ENCODE peak calls at places on chromosomes 5 and 9, in six cellular contexts. One of them, this sample, is unnamed.

GRCh38 chr5:38563624-38564023 is 7.2 kb upstream of the LIFR start:
- DNase-seq in stimulated activated CD8-positive, alpha-beta memory T cell treated with anti-CD3 and anti-CD28 coated beads, Interleukin-12 subunit alpha, Interleukin-12 subunit beta, amount 100 ng/mL, for 1 hour: no peak
- DNase-seq in mesothelial cell of epicardium: no peak
- DNase-seq in T-helper 1 cell: no peak
- DNase-seq in LoVo: no peak
- DNase-seq in HuH-7.5: no peak
- DNase-seq in this sample: no peak

GRCh38 chr5:109705596-109705995 is 15.9 kb downstream of the MAN2A1 start:
- DNase-seq in stimulated activated CD8-positive, alpha-beta memory T cell treated with anti-CD3 and anti-CD28 coated beads, Interleukin-12 subunit alpha, Interleukin-12 subunit beta, amount 100 ng/mL, for 1 hour: no peak
- DNase-seq in mesothelial cell of epicardium: no peak
- DNase-seq in T-helper 1 cell: no peak
- DNase-seq in LoVo: no peak
- DNase-seq in HuH-7.5: no peak
- DNase-seq in this sample: no peak

GRCh38 chr9:129352157-129352870 is 174.3 kb upstream of the IER5L start:
- DNase-seq in stimulated activated CD8-positive, alpha-beta memory T cell treated with anti-CD3 and anti-CD28 coated beads, Interleukin-12 subunit alpha, Interleukin-12 subunit beta, amount 100 ng/mL, for 1 hour: no peak
- DNase-seq in mesothelial cell of epicardium: no peak
- DNase-seq in T-helper 1 cell: no peak
- DNase-seq in LoVo: no peak
- DNase-seq in HuH-7.5: no peak
- DNase-seq in this sample: no peak

GRCh38 chr9:132236662-132237311 is 74.9 kb downstream of the NTNG2 start:
- DNase-seq in stimulated activated CD8-positive, alpha-beta memory T cell treated with anti-CD3 and anti-CD28 coated beads, Interleukin-12 subunit alpha, Interleukin-12 subunit beta, amount 100 ng/mL, for 1 hour: no peak
- DNase-seq in mesothelial cell of epicardium: no peak
- DNase-seq in T-helper 1 cell: no peak
- DNase-seq in LoVo: no peak
- DNase-seq in HuH-7.5: no peak
- DNase-seq in this sample: no peak

GRCh38 chr5:149857499-149857898 is 87.1 kb downstream of the PDE6A start:
- DNase-seq in stimulated activated CD8-positive, alpha-beta memory T cell treated with anti-CD3 and anti-CD28 coated beads, Interleukin-12 subunit alpha, Interleukin-12 subunit beta, amount 100 ng/mL, for 1 hour: no peak
- DNase-seq in mesothelial cell of epicardium: no peak
- DNase-seq in T-helper 1 cell: no peak
- DNase-seq in LoVo: peak; percentile 45
- DNase-seq in HuH-7.5: no peak
- DNase-seq in this sample: no peak

GRCh38 chr9:128689293-128689770 is 310 bp downstream of the SET start:
- DNase-seq in stimulated activated CD8-positive, alpha-beta memory T cell treated with anti-CD3 and anti-CD28 coated beads, Interleukin-12 subunit alpha, Interleukin-12 subunit beta, amount 100 ng/mL, for 1 hour: no peak
- DNase-seq in mesothelial cell of epicardium: peak; percentile 55
- DNase-seq in T-helper 1 cell: peak; percentile 53
- DNase-seq in LoVo: no peak
- DNase-seq in HuH-7.5: no peak
- DNase-seq in this sample: no peak

GRCh38 chr9:127392166-127392565 is 4.8 kb upstream of the SLC2A8 start:
- DNase-seq in stimulated activated CD8-positive, alpha-beta memory T cell treated with anti-CD3 and anti-CD28 coated beads, Interleukin-12 subunit alpha, Interleukin-12 subunit beta, amount 100 ng/mL, for 1 hour: no peak
- DNase-seq in mesothelial cell of epicardium: no peak
- DNase-seq in T-helper 1 cell: no peak
- DNase-seq in LoVo: no peak
- DNase-seq in HuH-7.5: no peak
- DNase-seq in this sample: no peak

GRCh38 chr5:36691241-36691640 is 84.8 kb downstream of the SLC1A3 start:
- DNase-seq in stimulated activated CD8-positive, alpha-beta memory T cell treated with anti-CD3 and anti-CD28 coated beads, Interleukin-12 subunit alpha, Interleukin-12 subunit beta, amount 100 ng/mL, for 1 hour: no peak
- DNase-seq in mesothelial cell of epicardium: no peak
- DNase-seq in T-helper 1 cell: no peak
- DNase-seq in LoVo: no peak
- DNase-seq in HuH-7.5: no peak
- DNase-seq in this sample: no peak

GRCh38 chr9:131627846-131628820 is 82.8 kb downstream of the PRRT1B start:
- DNase-seq in stimulated activated CD8-positive, alpha-beta memory T cell treated with anti-CD3 and anti-CD28 coated beads, Interleukin-12 subunit alpha, Interleukin-12 subunit beta, amount 100 ng/mL, for 1 hour: peak; percentile 18
- DNase-seq in mesothelial cell of epicardium: no peak
- DNase-seq in T-helper 1 cell: peak; percentile 61
- DNase-seq in LoVo: no peak
- DNase-seq in HuH-7.5: no peak
- DNase-seq in this sample: no peak

GRCh38 chr5:177376107-177376506 is 8.1 kb upstream of the SLC34A1 start:
- DNase-seq in stimulated activated CD8-positive, alpha-beta memory T cell treated with anti-CD3 and anti-CD28 coated beads, Interleukin-12 subunit alpha, Interleukin-12 subunit beta, amount 100 ng/mL, for 1 hour: no peak
- DNase-seq in mesothelial cell of epicardium: no peak
- DNase-seq in T-helper 1 cell: no peak
- DNase-seq in LoVo: no peak
- DNase-seq in HuH-7.5: no peak
- DNase-seq in this sample: no peak

GRCh38 chr5:15421798-15422456 is 78.1 kb upstream of the FBXL7 start:
- DNase-seq in stimulated activated CD8-positive, alpha-beta memory T cell treated with anti-CD3 and anti-CD28 coated beads, Interleukin-12 subunit alpha, Interleukin-12 subunit beta, amount 100 ng/mL, for 1 hour: no peak
- DNase-seq in mesothelial cell of epicardium: no peak
- DNase-seq in T-helper 1 cell: no peak
- DNase-seq in LoVo: no peak
- DNase-seq in HuH-7.5: no peak
- DNase-seq in this sample: no peak

GRCh38 chr9:86098793-86099694 is at the start of gene GOLM1:
- DNase-seq in stimulated activated CD8-positive, alpha-beta memory T cell treated with anti-CD3 and anti-CD28 coated beads, Interleukin-12 subunit alpha, Interleukin-12 subunit beta, amount 100 ng/mL, for 1 hour: no peak
- DNase-seq in mesothelial cell of epicardium: peak; percentile 52
- DNase-seq in T-helper 1 cell: no peak
- DNase-seq in LoVo: peak; percentile 76
- DNase-seq in HuH-7.5: peak; percentile 58
- DNase-seq in this sample: peak; percentile 59

GRCh38 chr5:108260105-108260857 is 121.6 kb downstream of the FBXL17 start:
- DNase-seq in stimulated activated CD8-positive, alpha-beta memory T cell treated with anti-CD3 and anti-CD28 coated beads, Interleukin-12 subunit alpha, Interleukin-12 subunit beta, amount 100 ng/mL, for 1 hour: peak; percentile 48
- DNase-seq in mesothelial cell of epicardium: peak; percentile 34
- DNase-seq in T-helper 1 cell: peak; percentile 52
- DNase-seq in LoVo: peak; percentile 83
- DNase-seq in HuH-7.5: no peak
- DNase-seq in this sample: no peak

GRCh38 chr9:90142580-90142979 is 500.0 kb downstream of the DIRAS2 start:
- DNase-seq in stimulated activated CD8-positive, alpha-beta memory T cell treated with anti-CD3 and anti-CD28 coated beads, Interleukin-12 subunit alpha, Interleukin-12 subunit beta, amount 100 ng/mL, for 1 hour: peak; percentile 53
- DNase-seq in mesothelial cell of epicardium: no peak
- DNase-seq in T-helper 1 cell: no peak
- DNase-seq in LoVo: peak; percentile 57
- DNase-seq in HuH-7.5: no peak
- DNase-seq in this sample: no peak

GRCh38 chr5:2109566-2109965 is 226.8 kb upstream of the IRX4 start:
- DNase-seq in stimulated activated CD8-positive, alpha-beta memory T cell treated with anti-CD3 and anti-CD28 coated beads, Interleukin-12 subunit alpha, Interleukin-12 subunit beta, amount 100 ng/mL, for 1 hour: no peak
- DNase-seq in mesothelial cell of epicardium: no peak
- DNase-seq in T-helper 1 cell: no peak
- DNase-seq in LoVo: no peak
- DNase-seq in HuH-7.5: no peak
- DNase-seq in this sample: no peak

GRCh38 chr5:107331882-107332281 is 338.9 kb downstream of the EFNA5 start:
- DNase-seq in stimulated activated CD8-positive, alpha-beta memory T cell treated with anti-CD3 and anti-CD28 coated beads, Interleukin-12 subunit alpha, Interleukin-12 subunit beta, amount 100 ng/mL, for 1 hour: no peak
- DNase-seq in mesothelial cell of epicardium: no peak
- DNase-seq in T-helper 1 cell: no peak
- DNase-seq in LoVo: peak; percentile 15
- DNase-seq in HuH-7.5: no peak
- DNase-seq in this sample: no peak

GRCh38 chr5:160348080-160348479 is 22.3 kb downstream of the C1QTNF2 start:
- DNase-seq in stimulated activated CD8-positive, alpha-beta memory T cell treated with anti-CD3 and anti-CD28 coated beads, Interleukin-12 subunit alpha, Interleukin-12 subunit beta, amount 100 ng/mL, for 1 hour: no peak
- DNase-seq in mesothelial cell of epicardium: no peak
- DNase-seq in T-helper 1 cell: no peak
- DNase-seq in LoVo: no peak
- DNase-seq in HuH-7.5: no peak
- DNase-seq in this sample: no peak

GRCh38 chr9:114312513-114312875 is 10.4 kb upstream of the ORM1 start:
- DNase-seq in stimulated activated CD8-positive, alpha-beta memory T cell treated with anti-CD3 and anti-CD28 coated beads, Interleukin-12 subunit alpha, Interleukin-12 subunit beta, amount 100 ng/mL, for 1 hour: no peak
- DNase-seq in mesothelial cell of epicardium: no peak
- DNase-seq in T-helper 1 cell: no peak
- DNase-seq in LoVo: no peak
- DNase-seq in HuH-7.5: no peak
- DNase-seq in this sample: no peak

GRCh38 chr5:75584641-75585040 is 26.6 kb upstream of the ANKDD1B start:
- DNase-seq in stimulated activated CD8-positive, alpha-beta memory T cell treated with anti-CD3 and anti-CD28 coated beads, Interleukin-12 subunit alpha, Interleukin-12 subunit beta, amount 100 ng/mL, for 1 hour: no peak
- DNase-seq in mesothelial cell of epicardium: no peak
- DNase-seq in T-helper 1 cell: no peak
- DNase-seq in LoVo: no peak
- DNase-seq in HuH-7.5: no peak
- DNase-seq in this sample: no peak

GRCh38 chr5:131533844-131534243 is 101.2 kb downstream of the RAPGEF6 start:
- DNase-seq in stimulated activated CD8-positive, alpha-beta memory T cell treated with anti-CD3 and anti-CD28 coated beads, Interleukin-12 subunit alpha, Interleukin-12 subunit beta, amount 100 ng/mL, for 1 hour: no peak
- DNase-seq in mesothelial cell of epicardium: no peak
- DNase-seq in T-helper 1 cell: no peak
- DNase-seq in LoVo: no peak
- DNase-seq in HuH-7.5: no peak
- DNase-seq in this sample: no peak

GRCh38 chr5:91281409-91281808 is 101.7 kb downstream of the ARRDC3 start:
- DNase-seq in stimulated activated CD8-positive, alpha-beta memory T cell treated with anti-CD3 and anti-CD28 coated beads, Interleukin-12 subunit alpha, Interleukin-12 subunit beta, amount 100 ng/mL, for 1 hour: no peak
- DNase-seq in mesothelial cell of epicardium: no peak
- DNase-seq in T-helper 1 cell: no peak
- DNase-seq in LoVo: no peak
- DNase-seq in HuH-7.5: no peak
- DNase-seq in this sample: no peak

GRCh38 chr5:78361226-78361993 is 993 bp downstream of the SCAMP1 start:
- DNase-seq in stimulated activated CD8-positive, alpha-beta memory T cell treated with anti-CD3 and anti-CD28 coated beads, Interleukin-12 subunit alpha, Interleukin-12 subunit beta, amount 100 ng/mL, for 1 hour: peak; percentile 4
- DNase-seq in mesothelial cell of epicardium: no peak
- DNase-seq in T-helper 1 cell: no peak
- DNase-seq in LoVo: peak; percentile 74
- DNase-seq in HuH-7.5: peak; percentile 54
- DNase-seq in this sample: peak; percentile 23

GRCh38 chr5:134240421-134240962 is 14.6 kb upstream of the PPP2CA start:
- DNase-seq in stimulated activated CD8-positive, alpha-beta memory T cell treated with anti-CD3 and anti-CD28 coated beads, Interleukin-12 subunit alpha, Interleukin-12 subunit beta, amount 100 ng/mL, for 1 hour: no peak
- DNase-seq in mesothelial cell of epicardium: no peak
- DNase-seq in T-helper 1 cell: no peak
- DNase-seq in LoVo: no peak
- DNase-seq in HuH-7.5: no peak
- DNase-seq in this sample: no peak

GRCh38 chr5:14293279-14293678 is 150.1 kb downstream of the TRIO start:
- DNase-seq in stimulated activated CD8-positive, alpha-beta memory T cell treated with anti-CD3 and anti-CD28 coated beads, Interleukin-12 subunit alpha, Interleukin-12 subunit beta, amount 100 ng/mL, for 1 hour: no peak
- DNase-seq in mesothelial cell of epicardium: no peak
- DNase-seq in T-helper 1 cell: no peak
- DNase-seq in LoVo: no peak
- DNase-seq in HuH-7.5: no peak
- DNase-seq in this sample: no peak

GRCh38 chr9:19479874-19480273 is 71.1 kb downstream of the ACER2 start:
- DNase-seq in stimulated activated CD8-positive, alpha-beta memory T cell treated with anti-CD3 and anti-CD28 coated beads, Interleukin-12 subunit alpha, Interleukin-12 subunit beta, amount 100 ng/mL, for 1 hour: no peak
- DNase-seq in mesothelial cell of epicardium: no peak
- DNase-seq in T-helper 1 cell: no peak
- DNase-seq in LoVo: no peak
- DNase-seq in HuH-7.5: no peak
- DNase-seq in this sample: no peak

GRCh38 chr9:18632624-18633407 is 158.9 kb downstream of the ADAMTSL1 start:
- DNase-seq in stimulated activated CD8-positive, alpha-beta memory T cell treated with anti-CD3 and anti-CD28 coated beads, Interleukin-12 subunit alpha, Interleukin-12 subunit beta, amount 100 ng/mL, for 1 hour: no peak
- DNase-seq in mesothelial cell of epicardium: no peak
- DNase-seq in T-helper 1 cell: no peak
- DNase-seq in LoVo: no peak
- DNase-seq in HuH-7.5: no peak
- DNase-seq in this sample: no peak

GRCh38 chr9:127494304-127494702 is 43.0 kb downstream of the LRSAM1 start:
- DNase-seq in stimulated activated CD8-positive, alpha-beta memory T cell treated with anti-CD3 and anti-CD28 coated beads, Interleukin-12 subunit alpha, Interleukin-12 subunit beta, amount 100 ng/mL, for 1 hour: no peak
- DNase-seq in mesothelial cell of epicardium: no peak
- DNase-seq in T-helper 1 cell: no peak
- DNase-seq in LoVo: no peak
- DNase-seq in HuH-7.5: no peak
- DNase-seq in this sample: no peak

GRCh38 chr5:135266975-135267374 is 132.1 kb downstream of the MACROH2A1 start:
- DNase-seq in stimulated activated CD8-positive, alpha-beta memory T cell treated with anti-CD3 and anti-CD28 coated beads, Interleukin-12 subunit alpha, Interleukin-12 subunit beta, amount 100 ng/mL, for 1 hour: no peak
- DNase-seq in mesothelial cell of epicardium: no peak
- DNase-seq in T-helper 1 cell: no peak
- DNase-seq in LoVo: no peak
- DNase-seq in HuH-7.5: no peak
- DNase-seq in this sample: no peak

This sample was measured in 8988T.